ENCODE peak calls at places on chromosome 5, in ten cellular contexts. X is GM13976, B is astrocyte of the spinal cord, Y is mucosa of descending colon, G is bronchial epithelial cell, R is uterus, P is ovary, Q is fibroblast of pulmonary artery, T is WTC11, A is mesothelial cell of epicardium. D is an unnamed sample.

GRCh38 chr5:151264113-151264512 is 11.1 kb downstream of the GM2A start:
- DNase-seq in X (no peak), B (peak), Y (no peak), G (peak), R (no peak), P (no peak), Q (peak), T (no peak), A (no peak), D (no peak)

GRCh38 chr5:180328296-180329137 is 24.6 kb downstream of the GFPT2 start:
- DNase-seq in X (peak), B (peak), Y (peak), G (peak), R (peak), P (peak), Q (peak), T (peak), A (peak), D (peak)

GRCh38 chr5:93585054-93585751 is 2.2 kb downstream of the NR2F1 start:
- DNase-seq in X (no peak), B (peak), Y (peak), G (no peak), R (no peak), P (peak), Q (no peak), T (peak), A (no peak), D (no peak)

GRCh38 chr5:52757527-52757926 is 30.2 kb upstream of the ITGA1 start:
- DNase-seq in X (no peak), B (no peak), Y (no peak), G (no peak), R (no peak), P (no peak), Q (no peak), T (no peak), A (no peak), D (no peak)

GRCh38 chr5:1772634-1773033 is 27.0 kb downstream of the MRPL36 start:
- DNase-seq in X (no peak), B (peak), Y (no peak), G (no peak), R (no peak), P (no peak), Q (peak), T (no peak), A (no peak), D (no peak)

GRCh38 chr5:119290161-119290569 is 65.7 kb upstream of the TNFAIP8 start:
- DNase-seq in X (no peak), B (no peak), Y (no peak), G (no peak), R (no peak), P (no peak), Q (no peak), T (no peak), A (no peak), D (peak)

GRCh38 chr5:79771387-79771786 is 81.8 kb downstream of the CMYA5 start:
- DNase-seq in X (no peak), B (peak), Y (no peak), G (no peak), R (no peak), P (no peak), Q (peak), T (no peak), A (no peak), D (no peak)

GRCh38 chr5:84381501-84382362 is 2.9 kb downstream of the EDIL3 start:
- DNase-seq in X (no peak), B (peak), Y (no peak), G (peak), R (no peak), P (no peak), Q (peak), T (no peak), A (no peak), D (peak)

GRCh38 chr5:177303925-177304391 is 359 bp downstream of the PRELID1 start:
- DNase-seq in X (peak), B (no peak), Y (peak), G (no peak), R (no peak), P (no peak), Q (no peak), T (no peak), A (no peak), D (no peak)

GRCh38 chr5:453725-454481 is 10.9 kb downstream of the EXOC3 start:
- DNase-seq in X (no peak), B (no peak), Y (peak), G (peak), R (no peak), P (no peak), Q (no peak), T (no peak), A (no peak), D (no peak)

DNA sequence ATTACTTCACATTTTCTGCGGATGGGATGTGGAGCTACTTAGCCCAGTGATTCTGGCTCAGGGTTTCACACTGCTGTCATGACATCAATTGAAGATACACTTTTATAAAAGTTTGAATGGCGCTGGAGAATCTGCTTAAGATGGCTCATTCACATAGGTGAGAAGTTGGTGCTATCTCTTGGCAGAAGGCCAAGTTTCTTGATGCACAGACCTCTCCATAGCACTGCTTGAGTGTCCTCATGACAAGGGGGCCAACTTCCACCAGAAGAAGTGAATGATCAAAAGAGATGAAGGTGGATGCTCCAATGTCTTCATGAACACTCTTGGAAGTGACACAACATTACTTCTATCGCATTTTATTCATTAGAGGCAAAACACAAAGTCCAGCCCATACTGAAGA is 403.7 kb upstream of the CCNG1 start:
- DNase-seq in X (no peak), B (no peak), Y (no peak), G (no peak), R (no peak), P (no peak), Q (no peak), T (no peak), A (no peak), D (no peak)
- TF ChIP-seq CTCF in X (no peak), B (no peak), Y (no peak), G (no peak), R (no peak), P (no peak), Q (no peak), T (no peak), A (no peak), D (no peak)

GRCh38 chr5:157354825-157355224 is 88.9 kb downstream of the CYFIP2 start:
- DNase-seq in X (no peak), B (no peak), Y (no peak), G (no peak), R (no peak), P (no peak), Q (no peak), T (peak), A (no peak), D (no peak)
- TF ChIP-seq CTCF in X (no peak), B (peak), Y (no peak), G (peak), R (no peak), P (no peak), Q (peak), T (peak), A (no peak), D (peak)

GRCh38 chr5:14063691-14064090 is 79.5 kb upstream of the TRIO start:
- DNase-seq in X (no peak), B (no peak), Y (no peak), G (no peak), R (no peak), P (no peak), Q (no peak), T (no peak), A (no peak), D (no peak)
- TF ChIP-seq CTCF in X (no peak), B (no peak), Y (no peak), G (no peak), R (no peak), P (no peak), Q (no peak), T (no peak), A (no peak), D (no peak)

DNA sequence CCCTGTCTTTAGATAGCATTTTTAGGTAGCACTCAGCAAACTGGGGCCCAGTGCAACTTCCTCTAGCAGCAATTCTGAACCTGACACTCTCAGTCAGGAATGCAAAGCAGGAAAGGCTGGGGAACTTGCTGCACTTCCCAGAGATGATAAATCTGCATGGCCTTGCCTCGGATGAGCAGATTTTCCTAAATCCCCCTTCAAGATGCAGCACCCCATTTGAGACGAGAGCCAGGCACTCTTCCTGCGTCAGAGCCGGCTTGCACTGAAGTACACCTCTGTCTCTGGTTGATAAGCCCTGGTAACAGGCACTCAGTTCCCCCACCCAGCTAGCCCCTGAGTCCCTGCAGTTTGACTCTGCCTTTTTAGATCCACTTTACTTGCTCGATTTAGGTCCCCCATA is 296.7 kb upstream of the PANK3 start:
- DNase-seq in X (no peak), B (no peak), Y (no peak), G (no peak), R (no peak), P (no peak), Q (peak), T (no peak), A (no peak), D (no peak)
- TF ChIP-seq CTCF in X (no peak), B (no peak), Y (no peak), G (no peak), R (no peak), P (no peak), Q (no peak), T (no peak), A (no peak), D (no peak)

GRCh38 chr5:89447027-89447426 is 564.0 kb upstream of the MEF2C start:
- DNase-seq in X (no peak), B (no peak), Y (no peak), G (no peak), R (no peak), P (no peak), Q (no peak), T (no peak), A (no peak), D (no peak)
- TF ChIP-seq CTCF in X (no peak), B (no peak), Y (no peak), G (no peak), R (no peak), P (no peak), Q (no peak), T (no peak), A (no peak), D (no peak)